ENCODE peak calls at places on chromosomes 13 and 19, in eight cellular contexts. L is breast epithelium, B is body of pancreas, G is adrenal gland, U is ovary, W is IMR-90, I is lower leg skin, P is HCT116. O is an unnamed sample.

GRCh38 chr13:43328907-43329306 is 305.5 kb downstream of the DNAJC15 start:
- DNase-seq in L (no peak), B (no peak), G (no peak), U (no peak), W (no peak), I (no peak), P (no peak), O (no peak)

GRCh38 chr13:27536361-27537101 is 83.8 kb downstream of the LNX2 start:
- DNase-seq in L (no peak), B (no peak), G (no peak), U (no peak), W (no peak), I (no peak), P (no peak), O (no peak)

GRCh38 chr13:98399756-98400155 is 177.2 kb downstream of the STK24 start:
- DNase-seq in L (no peak), B (no peak), G (no peak), U (no peak), W (no peak), I (no peak), P (no peak), O (no peak)

GRCh38 chr19:14369399-14370168 is 11.7 kb upstream of the ADGRE5 start:
- DNase-seq in L (peak), B (no peak), G (no peak), U (no peak), W (peak), I (no peak), P (no peak), O (no peak)

GRCh38 chr13:20436505-20436904 is 89.2 kb downstream of the CRYL1 start:
- DNase-seq in L (no peak), B (no peak), G (no peak), U (no peak), W (no peak), I (no peak), P (no peak), O (no peak)

GRCh38 chr19:41233748-41234240 is 14.8 kb downstream of the AXL start:
- DNase-seq in L (no peak), B (no peak), G (peak), U (no peak), W (no peak), I (no peak), P (no peak), O (no peak)

GRCh38 chr13:47829684-47830083 is 171.4 kb downstream of the SUCLA2 start:
- DNase-seq in L (no peak), B (no peak), G (no peak), U (no peak), W (peak), I (no peak), P (no peak), O (no peak)

GRCh38 chr19:58118979-58119733 is 21.1 kb upstream of the ZSCAN18 start:
- DNase-seq in L (no peak), B (no peak), G (no peak), U (no peak), W (no peak), I (no peak), P (no peak), O (no peak)

GRCh38 chr13:77859450-77859849 is 59.2 kb downstream of the EDNRB start:
- DNase-seq in L (no peak), B (no peak), G (no peak), U (no peak), W (peak), I (no peak), P (no peak), O (no peak)

GRCh38 chr13:99093997-99094396 is 106.7 kb upstream of the UBAC2 start:
- DNase-seq in L (no peak), B (no peak), G (no peak), U (no peak), W (no peak), I (no peak), P (no peak), O (no peak)

GRCh38 chr19:56916528-56916927 is 76.0 kb upstream of the PEG3 start:
- DNase-seq in L (no peak), B (no peak), G (no peak), U (no peak), W (no peak), I (no peak), P (no peak), O (no peak)

GRCh38 chr19:51341976-51342580 is at the start of gene VSIG10L:
- DNase-seq in L (no peak), B (no peak), G (no peak), U (no peak), W (no peak), I (no peak), P (no peak), O (no peak)

GRCh38 chr13:100197591-100198365 is 108.9 kb downstream of the PCCA start:
- DNase-seq in L (no peak), B (peak), G (no peak), U (no peak), W (no peak), I (no peak), P (no peak), O (no peak)

GRCh38 chr13:24288870-24289269 is 20.5 kb upstream of the C1QTNF9 start:
- DNase-seq in L (no peak), B (no peak), G (no peak), U (peak), W (peak), I (no peak), P (no peak), O (no peak)

GRCh38 chr19:33376423-33376822 is 2.9 kb downstream of the CEBPG start:
- DNase-seq in L (no peak), B (peak), G (no peak), U (peak), W (peak), I (peak), P (peak), O (peak)

GRCh38 chr19:39179754-39180153 is 17.0 kb upstream of the NCCRP1 start:
- DNase-seq in L (no peak), B (no peak), G (no peak), U (no peak), W (no peak), I (no peak), P (no peak), O (no peak)

GRCh38 chr19:14563989-14564650 is 7.7 kb downstream of the NDUFB7 start:
- DNase-seq in L (no peak), B (peak), G (no peak), U (peak), W (no peak), I (no peak), P (peak), O (no peak)

GRCh38 chr19:55530996-55531395 is 5.9 kb downstream of the SBK2 start:
- DNase-seq in L (no peak), B (no peak), G (no peak), U (no peak), W (no peak), I (no peak), P (no peak), O (no peak)

GRCh38 chr19:29239220-29239776 is 26.3 kb upstream of the UQCRFS1 start:
- DNase-seq in L (no peak), B (no peak), G (no peak), U (no peak), W (no peak), I (no peak), P (no peak), O (no peak)

GRCh38 chr19:55678121-55678671 is 3.2 kb downstream of the EPN1 start:
- DNase-seq in L (peak), B (no peak), G (no peak), U (no peak), W (no peak), I (no peak), P (no peak), O (no peak)

GRCh38 chr13:74205313-74205690 is 71.1 kb upstream of the KLF12 start:
- DNase-seq in L (no peak), B (no peak), G (no peak), U (no peak), W (no peak), I (no peak), P (no peak), O (no peak)

GRCh38 chr13:93108111-93108581 is 118.5 kb upstream of the GPC6 start:
- DNase-seq in L (no peak), B (no peak), G (no peak), U (no peak), W (no peak), I (no peak), P (no peak), O (no peak)

GRCh38 chr13:80030491-80030890 is 310.4 kb downstream of the SPRY2 start:
- DNase-seq in L (no peak), B (peak), G (no peak), U (no peak), W (no peak), I (no peak), P (peak), O (no peak)

GRCh38 chr13:56720841-56721240 is 419.9 kb upstream of the PRR20A start:
- DNase-seq in L (no peak), B (no peak), G (no peak), U (no peak), W (no peak), I (no peak), P (no peak), O (no peak)

GRCh38 chr19:3604987-3605343 is 1.7 kb downstream of the TBXA2R start:
- DNase-seq in L (no peak), B (no peak), G (peak), U (no peak), W (no peak), I (no peak), P (no peak), O (no peak)

GRCh38 chr19:10565567-10566407 is at the start of gene KRI1:
- DNase-seq in L (peak), B (peak), G (peak), U (peak), W (peak), I (peak), P (peak), O (peak)
- TF ChIP-seq POLR2A in L (peak), B (peak), G (peak), U (peak), W (peak), I (no peak), P (peak), O (peak)

GRCh38 chr19:12782174-12782423 is 6.7 kb upstream of the HOOK2 start:
- DNase-seq in L (no peak), B (no peak), G (no peak), U (no peak), W (no peak), I (no peak), P (no peak), O (no peak)
- TF ChIP-seq POLR2A in L (no peak), B (no peak), G (peak), U (no peak), W (no peak), I (no peak), P (no peak), O (no peak)

GRCh38 chr19:21362291-21362690 is 3.5 kb downstream of the ZNF738 start:
- DNase-seq in L (no peak), B (no peak), G (no peak), U (no peak), W (no peak), I (no peak), P (no peak), O (no peak)

GRCh38 chr19:21358768-21359451 is at the start of gene ZNF738:
- DNase-seq in L (peak), B (peak), G (peak), U (peak), W (peak), I (peak), P (peak), O (peak)
- TF ChIP-seq POLR2A in L (no peak), B (peak), G (no peak), U (no peak), W (peak), I (no peak), P (peak), O (peak)

DNA sequence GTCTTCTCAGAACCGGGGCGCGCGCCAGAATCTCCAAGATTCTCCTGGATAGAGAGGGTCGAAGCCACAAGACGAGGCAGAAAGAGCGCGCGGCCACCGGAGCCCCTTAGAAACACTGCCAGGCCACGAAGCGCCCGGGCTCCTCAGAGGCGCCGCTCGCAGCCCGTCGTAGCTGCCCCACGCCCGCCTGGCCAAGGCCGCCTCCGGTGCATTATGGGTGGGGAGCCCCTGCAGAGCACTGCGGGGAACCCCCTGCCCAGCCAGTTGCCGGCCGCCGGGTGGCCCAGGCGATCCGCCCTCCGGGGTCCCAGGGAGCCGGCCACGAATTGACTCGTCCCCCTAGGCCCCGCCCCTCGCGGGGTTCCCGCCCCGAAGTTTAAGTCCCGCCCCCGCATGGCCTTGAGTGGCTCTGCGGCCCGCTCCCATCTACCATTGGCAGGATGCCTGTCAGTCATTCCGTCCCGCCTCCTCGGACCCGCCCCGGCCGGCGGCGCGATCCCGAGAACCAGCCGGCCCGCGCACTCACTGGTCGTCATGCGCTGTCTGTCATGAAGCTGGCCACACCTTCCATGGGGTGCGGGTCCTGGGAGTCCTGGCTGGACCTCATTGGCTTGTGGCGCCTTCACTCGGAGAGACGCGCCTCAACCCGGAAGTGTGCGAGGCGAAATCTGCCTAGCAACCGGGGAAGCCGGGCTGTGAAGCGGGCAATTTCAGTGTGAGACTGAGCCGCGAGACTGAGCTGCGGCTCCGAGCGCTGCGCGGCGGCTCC is 20.2 kb upstream of the GATAD2A start:
- DNase-seq in L (peak), B (peak), G (peak), U (peak), W (peak), I (peak), P (peak), O (peak)
- TF ChIP-seq POLR2A in L (peak), B (peak), G (peak), U (peak), W (peak), I (no peak), P (no peak), O (peak)

GRCh38 chr19:45681391-45682015 is 10.2 kb downstream of the SNRPD2 start:
- DNase-seq in L (peak), B (peak), G (peak), U (peak), W (peak), I (peak), P (peak), O (peak)
- TF ChIP-seq POLR2A in L (no peak), B (peak), G (peak), U (no peak), W (no peak), I (no peak), P (no peak), O (no peak)

GRCh38 chr19:49465371-49465770 is 8.6 kb upstream of the FLT3LG start:
- DNase-seq in L (no peak), B (no peak), G (no peak), U (no peak), W (no peak), I (no peak), P (no peak), O (no peak)

GRCh38 chr19:49468746-49469447 is 5.1 kb upstream of the FLT3LG start:
- DNase-seq in L (peak), B (peak), G (no peak), U (no peak), W (no peak), I (peak), P (no peak), O (peak)

GRCh38 chr19:49469828-49470614 is 4.0 kb upstream of the FLT3LG start:
- DNase-seq in L (no peak), B (no peak), G (no peak), U (no peak), W (peak), I (no peak), P (no peak), O (no peak)

GRCh38 chr19:49470615-49470978 is 3.4 kb upstream of the FLT3LG start:
- DNase-seq in L (no peak), B (no peak), G (no peak), U (no peak), W (no peak), I (no peak), P (no peak), O (no peak)

GRCh38 chr19:49468199-49468598 is 5.8 kb upstream of the FLT3LG start:
- DNase-seq in L (peak), B (no peak), G (no peak), U (no peak), W (no peak), I (no peak), P (no peak), O (no peak)
- TF ChIP-seq POLR2A in L (no peak), B (no peak), G (no peak), U (no peak), W (no peak), I (no peak), P (no peak), O (no peak)

DNA sequence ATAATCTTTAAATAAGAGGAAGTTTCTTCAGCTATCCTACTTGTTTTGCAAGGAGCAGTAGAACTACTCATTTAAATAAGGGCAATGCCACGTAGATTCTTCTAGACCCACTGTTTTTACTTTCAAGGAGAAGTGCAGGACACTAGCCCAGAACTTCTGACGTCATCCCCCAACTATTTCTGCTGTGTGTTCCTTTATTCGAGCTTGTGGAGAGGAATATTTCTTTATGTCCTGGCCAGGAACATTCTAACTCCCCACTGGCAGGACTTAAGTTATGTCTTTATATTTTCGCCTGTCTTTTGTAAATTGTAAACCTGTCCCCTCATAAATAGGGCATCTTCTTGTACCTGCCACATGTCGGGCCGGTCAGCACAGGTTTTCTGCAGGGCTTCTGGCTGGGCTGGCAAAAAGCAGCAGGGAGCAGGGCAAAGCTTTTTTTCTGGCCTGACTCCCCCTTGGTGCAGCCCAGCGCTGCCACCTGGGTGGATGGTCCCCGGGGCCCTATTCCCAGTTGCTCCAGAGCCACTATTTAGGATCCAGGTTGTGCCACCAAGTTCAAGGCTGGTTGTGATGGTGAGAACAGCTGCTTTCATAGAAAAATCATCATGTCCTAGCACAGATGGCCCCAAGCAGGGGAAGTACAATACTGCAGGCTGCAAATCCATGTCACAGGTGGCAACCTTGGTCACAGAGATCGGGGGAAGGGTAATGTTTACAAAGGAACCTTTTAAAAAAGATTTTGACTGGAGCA is 1.8 kb downstream of the MBNL2 start:
- DNase-seq in L (peak), B (peak), G (peak), U (peak), W (peak), I (no peak), P (peak), O (peak)
- TF ChIP-seq POLR2A in L (peak), B (peak), G (no peak), U (no peak), W (peak), I (peak), P (no peak), O (no peak)

DNA sequence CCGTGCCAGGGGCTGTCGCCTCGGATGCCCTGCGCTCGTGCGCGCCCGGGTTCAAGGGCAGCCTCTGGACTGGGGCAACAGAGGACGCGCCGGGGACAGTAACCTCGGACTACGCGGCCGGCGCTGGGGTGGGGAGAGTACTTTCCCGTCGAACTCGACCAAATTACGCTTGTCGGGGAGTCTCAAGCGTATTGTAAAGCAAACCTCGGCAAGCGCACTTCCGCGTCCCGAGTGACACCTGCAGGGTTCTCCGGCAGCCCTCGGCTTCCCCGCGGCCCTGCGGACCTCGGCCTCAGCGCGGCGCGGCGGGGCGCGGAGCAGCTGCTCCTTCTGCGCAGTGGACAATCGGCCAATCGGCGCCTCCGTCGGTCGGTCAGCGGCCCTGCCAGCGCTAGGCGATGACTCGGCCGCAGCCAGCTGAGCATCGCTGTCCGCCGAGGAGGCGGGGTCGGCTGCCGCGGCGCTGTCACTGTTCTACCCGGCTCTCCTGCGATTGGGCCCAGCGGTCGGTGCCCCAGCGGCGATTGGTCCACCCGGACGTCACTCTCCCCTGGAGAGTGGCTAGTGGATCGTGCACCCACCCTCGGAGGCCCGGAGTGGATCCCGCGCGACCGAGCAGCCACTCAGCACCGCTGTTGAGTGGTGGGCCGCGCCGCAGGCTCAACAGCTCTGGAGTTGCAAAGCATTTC is at the start of gene SLC46A3:
- DNase-seq in L (peak), B (peak), G (peak), U (peak), W (peak), I (peak), P (peak), O (peak)
- TF ChIP-seq POLR2A in L (peak), B (peak), G (peak), U (peak), W (peak), I (peak), P (peak), O (peak)

GRCh38 chr19:19732579-19733501 is at the start of gene ZNF14:
- DNase-seq in L (peak), B (peak), G (peak), U (peak), W (peak), I (peak), P (peak), O (peak)
- TF ChIP-seq POLR2A in L (peak), B (peak), G (peak), U (peak), W (no peak), I (peak), P (peak), O (peak)

O was measured in H54.